ENCODE peak calls at places on chromosome 2, in six cellular contexts. B, I, F, W, E and X are unnamed samples.

GRCh38 chr2:70551156-70551555 is 2.5 kb downstream of the TGFA start:
- DNase-seq in B (no peak), I (no peak), F (no peak), W (no peak), E (no peak), X (no peak)

GRCh38 chr2:217331577-217332139 is 471.8 kb upstream of the TNP1 start:
- DNase-seq in B (no peak), I (no peak), F (no peak), W (peak; percentile 19), E (no peak), X (peak; percentile 42)

GRCh38 chr2:127000194-127000593 is 101.5 kb downstream of the TEX51 start:
- DNase-seq in B (no peak), I (no peak), F (no peak), W (no peak), E (no peak), X (no peak)

GRCh38 chr2:197115325-197115724 is 188.8 kb upstream of the PGAP1 start:
- DNase-seq in B (no peak), I (no peak), F (no peak), W (no peak), E (no peak), X (no peak)

GRCh38 chr2:127626917-127627739 is 18.8 kb upstream of the GPR17 start:
- DNase-seq in B (no peak), I (no peak), F (no peak), W (no peak), E (no peak), X (no peak)

GRCh38 chr2:9261231-9261883 is 54.7 kb downstream of the ASAP2 start:
- DNase-seq in B (no peak), I (no peak), F (no peak), W (no peak), E (no peak), X (peak; percentile 32)

GRCh38 chr2:217890445-217890844 is 112.3 kb downstream of the TNS1 start:
- DNase-seq in B (no peak), I (no peak), F (no peak), W (peak; percentile 21), E (no peak), X (peak; percentile 63)

GRCh38 chr2:106358081-106358480 is 110.1 kb downstream of the RGPD3 start:
- DNase-seq in B (no peak), I (no peak), F (no peak), W (no peak), E (no peak), X (no peak)

GRCh38 chr2:159457589-159457988 is 158.8 kb downstream of the BAZ2B start:
- DNase-seq in B (no peak), I (no peak), F (no peak), W (no peak), E (no peak), X (no peak)

GRCh38 chr2:197296861-197297260 is 13.7 kb downstream of the ANKRD44 start:
- DNase-seq in B (no peak), I (no peak), F (no peak), W (no peak), E (no peak), X (no peak)

GRCh38 chr2:241225983-241226382 is 37.5 kb downstream of the ANO7 start:
- DNase-seq in B (no peak), I (no peak), F (no peak), W (no peak), E (no peak), X (no peak)

GRCh38 chr2:830419-831224 is 120.0 kb upstream of the SNTG2 start:
- DNase-seq in B (no peak), I (no peak), F (no peak), W (no peak), E (no peak), X (no peak)

GRCh38 chr2:219495531-219496122 is 3.1 kb upstream of the GMPPA start:
- DNase-seq in B (peak; percentile 87), I (peak; percentile 91), F (peak; percentile 64), W (peak; percentile 82), E (peak; percentile 89), X (peak; percentile 59)

GRCh38 chr2:9648821-9649220 is 18.0 kb upstream of the YWHAQ start:
- DNase-seq in B (no peak), I (no peak), F (no peak), W (no peak), E (no peak), X (no peak)

GRCh38 chr2:31254237-31255203 is 20.6 kb downstream of the EHD3 start:
- DNase-seq in B (no peak), I (no peak), F (no peak), W (no peak), E (no peak), X (no peak)

GRCh38 chr2:234363011-234363487 is 133.8 kb downstream of the ARL4C start:
- DNase-seq in B (peak; percentile 71), I (no peak), F (peak; percentile 98), W (peak; percentile 87), E (no peak), X (no peak)

GRCh38 chr2:189791338-189792042 is 7.2 kb downstream of the PMS1 start:
- DNase-seq in B (no peak), I (no peak), F (no peak), W (no peak), E (no peak), X (no peak)

GRCh38 chr2:101440127-101440738 is 34.7 kb downstream of the RFX8 start:
- DNase-seq in B (no peak), I (no peak), F (no peak), W (no peak), E (peak; percentile 24), X (peak; percentile 86)

GRCh38 chr2:81901017-81901416 is 1596.5 kb upstream of the LRRTM1 start:
- DNase-seq in B (no peak), I (no peak), F (no peak), W (no peak), E (no peak), X (no peak)

GRCh38 chr2:197181491-197181890 is 129.1 kb downstream of the ANKRD44 start:
- DNase-seq in B (no peak), I (no peak), F (no peak), W (no peak), E (no peak), X (no peak)

GRCh38 chr2:197042613-197043248 is 116.2 kb upstream of the PGAP1 start:
- DNase-seq in B (no peak), I (no peak), F (no peak), W (no peak), E (no peak), X (no peak)

GRCh38 chr2:103161456-103162289 is 399.8 kb downstream of the TMEM182 start:
- DNase-seq in B (no peak), I (no peak), F (peak; percentile 16), W (peak; percentile 41), E (peak; percentile 56), X (peak; percentile 28)

GRCh38 chr2:57733959-57734358 is 312.6 kb upstream of the VRK2 start:
- DNase-seq in B (no peak), I (no peak), F (no peak), W (no peak), E (no peak), X (no peak)

DNA sequence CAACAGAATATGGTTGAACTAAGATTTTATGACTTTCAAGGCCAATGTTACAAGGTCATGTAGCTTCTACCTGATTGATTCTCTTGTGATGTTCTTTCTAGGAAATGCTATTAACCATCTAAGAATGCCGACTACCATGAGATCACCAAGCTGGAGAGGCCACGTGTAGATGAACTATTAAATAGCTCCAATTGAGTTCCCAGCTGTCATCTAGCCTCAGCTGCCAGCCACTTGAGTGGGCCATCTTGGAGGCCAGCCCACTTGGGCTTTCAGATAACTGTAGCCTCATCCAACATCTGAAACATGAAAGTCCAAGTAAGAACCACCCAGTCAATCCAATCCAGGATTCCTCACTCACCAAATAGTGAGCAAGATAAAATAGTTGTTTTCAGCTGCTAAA is 376.9 kb upstream of the TMEFF2 start:
- DNase-seq in B (no peak), I (no peak), F (no peak), W (no peak), E (no peak), X (no peak)
- TF ChIP-seq MAX in B (no peak), I (no peak), F (no peak), W (no peak), E (no peak), X (no peak)

DNA sequence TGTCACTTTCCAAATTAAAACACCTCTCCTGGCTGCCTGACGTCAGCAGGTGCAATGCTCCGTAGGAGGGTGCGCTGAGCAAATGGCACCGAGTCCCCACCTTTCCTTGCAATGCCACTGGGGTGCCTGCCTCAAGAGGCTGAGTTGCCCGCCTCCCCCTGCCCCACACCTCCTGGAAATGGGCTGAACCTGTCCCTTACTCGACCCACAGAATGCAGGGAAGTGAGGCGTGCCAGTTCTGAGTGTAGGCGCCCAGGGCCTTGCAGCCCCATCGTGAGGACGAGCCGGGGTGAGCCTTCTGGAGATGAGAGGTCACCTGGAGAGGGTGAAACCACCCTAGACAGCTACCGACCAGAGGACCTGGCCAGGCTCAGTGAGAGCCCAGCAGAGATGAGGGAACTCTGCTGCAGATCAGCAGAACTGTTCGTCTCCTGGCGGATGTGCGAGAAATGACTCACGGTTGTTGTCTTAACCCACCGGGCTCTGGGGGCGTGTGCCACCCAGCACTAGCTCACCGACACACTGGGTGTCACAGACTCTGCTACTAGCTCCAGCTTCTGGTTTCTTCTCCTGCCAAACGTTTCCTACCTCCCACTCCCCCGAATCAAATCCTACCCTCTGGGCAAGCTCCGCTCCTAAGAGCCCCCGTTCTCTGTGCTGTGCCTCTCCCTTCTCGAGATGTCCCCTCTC is 168.7 kb upstream of the HDAC4 start:
- DNase-seq in B (no peak), I (no peak), F (no peak), W (peak; percentile 8), E (no peak), X (no peak)
- TF ChIP-seq MAX in B (no peak), I (no peak), F (no peak), W (no peak), E (no peak), X (no peak)

GRCh38 chr2:45173513-45173912 is 164.3 kb upstream of the SIX2 start:
- DNase-seq in B (no peak), I (peak; percentile 10), F (peak; percentile 59), W (peak; percentile 69), E (no peak), X (peak; percentile 70)

GRCh38 chr2:45177870-45178269 is 168.6 kb upstream of the SIX2 start:
- DNase-seq in B (no peak), I (no peak), F (no peak), W (no peak), E (no peak), X (no peak)

GRCh38 chr2:45178359-45178758 is 169.1 kb upstream of the SIX2 start:
- DNase-seq in B (no peak), I (no peak), F (no peak), W (no peak), E (no peak), X (no peak)

GRCh38 chr2:45178854-45179253 is 169.6 kb upstream of the SIX2 start:
- DNase-seq in B (no peak), I (no peak), F (no peak), W (no peak), E (no peak), X (no peak)

DNA sequence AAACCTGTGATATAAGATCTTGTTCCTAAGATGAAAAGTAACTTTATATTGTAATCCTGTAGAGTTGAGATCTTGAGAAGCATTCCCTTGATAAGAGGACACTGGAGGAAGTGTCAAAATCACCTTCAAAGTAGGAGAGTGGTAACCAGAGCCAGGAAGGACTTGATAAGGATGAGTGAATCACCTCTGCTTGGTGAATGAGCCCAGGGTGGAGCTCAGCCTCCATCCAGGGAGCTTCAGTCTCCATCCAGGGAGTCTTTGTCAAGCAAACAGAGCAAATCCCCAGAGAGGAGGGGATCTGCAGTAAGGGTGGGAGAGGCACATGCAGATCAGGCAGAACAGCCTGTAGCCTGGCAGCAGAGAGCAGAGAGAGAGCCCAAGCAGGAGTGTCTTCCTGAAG is 167.1 kb upstream of the SIX2 start:
- DNase-seq in B (no peak), I (no peak), F (no peak), W (no peak), E (no peak), X (no peak)
- TF ChIP-seq MAX in B (no peak), I (no peak), F (no peak), W (no peak), E (no peak), X (no peak)

GRCh38 chr2:237500681-237501424 is 13.8 kb downstream of the MLPH start:
- DNase-seq in B (no peak), I (no peak), F (peak; percentile 94), W (peak; percentile 96), E (peak; percentile 20), X (peak; percentile 57)
- TF ChIP-seq MAX in B (no peak), I (no peak), F (peak; percentile 80), W (peak; percentile 96), E (no peak), X (no peak)